ENCODE peak calls at places on chromosomes 12 and 14, in nine cellular contexts. W is germinal center; X is endothelial cell; C is tibial artery; G is activated T-cell treated with anti-CD3 and anti-CD28 coated beads, Interleukin-2, amount 50 U/mL, for 24 hours; O is nucleus accumbens; N is HTR-8/SVneo; A is brain microvascular endothelial cell; U is AG08395. V is an unnamed sample.

GRCh38 chr14:55136868-55137785 is 8.1 kb downstream of the LGALS3 start:
- DNase-seq in A (peak; percentile 90), U (peak; percentile 77), G (no peak), X (no peak), N (no peak), C (peak; percentile 87), O (peak; percentile 82), W (no peak), V (peak; percentile 73)

GRCh38 chr12:7161811-7162210 is 27.7 kb upstream of the PEX5 start:
- DNase-seq in U (peak; percentile 35), A (no peak), W (no peak), N (no peak), C (no peak), O (no peak), X (no peak), G (no peak), V (no peak)

GRCh38 chr12:105470102-105470501 is 139.6 kb downstream of the C12orf75 start:
- DNase-seq in U (no peak), G (no peak), X (no peak), W (no peak), A (no peak), C (no peak), N (no peak), O (no peak), V (no peak)

GRCh38 chr14:33475623-33476022 is 475.3 kb downstream of the EGLN3 start:
- DNase-seq in U (no peak), O (peak; percentile 83), X (peak; percentile 83), A (peak; percentile 59), G (peak; percentile 34), W (no peak), N (peak; percentile 31), C (no peak), V (no peak)

GRCh38 chr12:66288121-66288520 is 14.2 kb upstream of the HELB start:
- DNase-seq in C (no peak), W (no peak), X (no peak), U (no peak), A (no peak), O (no peak), G (peak; percentile 46), N (no peak), V (no peak)

GRCh38 chr14:101475468-101476257 is 85.6 kb upstream of the DIO3 start:
- DNase-seq in O (no peak), U (peak; percentile 73), W (no peak), C (peak; percentile 69), X (no peak), A (peak; percentile 26), N (peak; percentile 67), G (no peak), V (peak; percentile 76)

GRCh38 chr14:88422919-88423318 is 37.5 kb downstream of the SPATA7 start:
- DNase-seq in N (peak; percentile 5), A (peak; percentile 51), O (no peak), C (no peak), U (peak; percentile 62), X (no peak), W (no peak), G (no peak), V (peak; percentile 48)

GRCh38 chr12:67630373-67631088 is 18.0 kb upstream of the DYRK2 start:
- DNase-seq in O (peak; percentile 9), A (no peak), G (peak; percentile 70), N (no peak), C (no peak), W (peak; percentile 73), U (no peak), X (peak; percentile 42), V (no peak)

GRCh38 chr12:62866451-62867082 is 68.4 kb downstream of the PPM1H start:
- DNase-seq in N (peak; percentile 44), G (no peak), W (no peak), C (no peak), O (no peak), A (peak; percentile 90), X (peak; percentile 11), U (peak; percentile 44), V (peak; percentile 68)

GRCh38 chr12:52081263-52081733 is 1.8 kb downstream of the SMIM41 start:
- DNase-seq in G (no peak), O (no peak), A (no peak), N (no peak), W (peak; percentile 86), X (no peak), C (no peak), U (no peak), V (no peak)

GRCh38 chr12:110741795-110742717 is 635 bp downstream of the PPP1CC start:
- DNase-seq in X (peak; percentile 51), C (no peak), O (peak; percentile 50), A (peak; percentile 9), U (no peak), W (peak; percentile 30), G (no peak), N (no peak), V (peak; percentile 36)

GRCh38 chr12:122449317-122449716 is 26.8 kb upstream of the CLIP1 start:
- DNase-seq in N (peak; percentile 65), C (no peak), O (no peak), G (no peak), U (peak; percentile 37), A (peak; percentile 60), W (no peak), X (no peak), V (peak; percentile 26)

GRCh38 chr12:53328043-53328435 is 6.6 kb upstream of the AAAS start:
- DNase-seq in W (no peak), A (no peak), C (no peak), U (no peak), X (peak; percentile 41), O (no peak), N (no peak), G (no peak), V (no peak)

GRCh38 chr12:123034865-123035264 is 54.4 kb downstream of the ARL6IP4 start:
- DNase-seq in X (no peak), C (no peak), O (no peak), G (no peak), W (no peak), U (peak; percentile 78), A (peak; percentile 79), N (peak; percentile 42), V (peak; percentile 70)

GRCh38 chr12:55009171-55009570 is 10.6 kb upstream of the NEUROD4 start:
- DNase-seq in X (no peak), U (no peak), C (no peak), G (no peak), O (no peak), A (no peak), W (no peak), N (no peak), V (no peak)

GRCh38 chr14:50612795-50613194 is 52.9 kb downstream of the ATL1 start:
- DNase-seq in C (no peak), X (no peak), W (no peak), O (no peak), N (no peak), G (no peak), A (no peak), U (no peak), V (no peak)

GRCh38 chr12:107349008-107349747 is 255.8 kb upstream of the CRY1 start:
- DNase-seq in A (peak; percentile 78), W (no peak), C (no peak), O (peak; percentile 10), G (no peak), N (peak; percentile 70), X (peak; percentile 9), U (peak; percentile 81), V (peak; percentile 67)

GRCh38 chr14:22838631-22839041 is 2.3 kb downstream of the MMP14 start:
- DNase-seq in N (no peak), U (peak; percentile 64), A (peak; percentile 65), O (no peak), G (no peak), C (no peak), W (no peak), X (no peak), V (peak; percentile 79)

GRCh38 chr14:88364710-88365413 is 20.6 kb upstream of the SPATA7 start:
- DNase-seq in C (no peak), N (no peak), O (no peak), G (no peak), W (no peak), A (no peak), X (no peak), U (no peak), V (no peak)

GRCh38 chr12:78181544-78182162 is 351.0 kb downstream of the NAV3 start:
- DNase-seq in A (peak; percentile 23), O (no peak), U (no peak), N (no peak), W (no peak), G (no peak), C (no peak), X (no peak), V (no peak)

GRCh38 chr12:99386907-99387306 is 260.6 kb upstream of the GARIN6 start:
- DNase-seq in O (no peak), W (peak; percentile 15), A (peak; percentile 11), U (peak; percentile 22), C (no peak), N (peak; percentile 30), X (no peak), G (no peak), V (peak; percentile 40)

GRCh38 chr14:104553166-104554087 is 26.1 kb upstream of the C14orf180 start:
- DNase-seq in N (no peak), U (no peak), X (no peak), O (no peak), C (peak; percentile 51), W (no peak), G (no peak), A (no peak), V (no peak)